ENCODE peak calls at places on chromosome 3, in four cellular contexts. G is GM12878, A is pancreas, L is aorta. P is an unnamed sample. For H3K27me3, the result is how much of the 10 kb centered on the place peaks cover.

GRCh38 chr3:28745904-28746617 is 397.4 kb upstream of the AZI2 start:
- ATAC-seq in G (no peak), A (no peak), L (no peak), P (no peak)

GRCh38 chr3:169948559-169949371 is 17.8 kb upstream of the SEC62 start:
- ATAC-seq in G (peak), A (peak), L (no peak), P (no peak)

GRCh38 chr3:61955483-61955882 is 394.1 kb downstream of the PTPRG start:
- ATAC-seq in G (no peak), A (peak), L (no peak), P (no peak)

GRCh38 chr3:59408047-59408624 is 358.3 kb upstream of the CFAP20DC start:
- ATAC-seq in G (peak), A (no peak), L (no peak), P (no peak)

GRCh38 chr3:141618938-141619337 is 119.2 kb upstream of the RNF7 start:
- ATAC-seq in G (no peak), A (no peak), L (no peak), P (no peak)

GRCh38 chr3:72995337-72995736 is 1.3 kb upstream of the PPP4R2 start:
- ATAC-seq in G (no peak), A (no peak), L (no peak), P (no peak)

GRCh38 chr3:159884661-159885402 is 103.8 kb upstream of the IL12A start:
- ATAC-seq in G (peak), A (peak), L (peak), P (no peak)

GRCh38 chr3:48926425-48927392 is 8.1 kb downstream of the ARIH2 start:
- ATAC-seq in G (peak), A (no peak), L (no peak), P (no peak)

GRCh38 chr3:197012021-197012883 is 17.4 kb downstream of the MELTF start:
- ATAC-seq in G (no peak), A (no peak), L (no peak), P (no peak)

GRCh38 chr3:189809583-189809982 is 178.4 kb downstream of the TP63 start:
- ATAC-seq in G (no peak), A (no peak), L (no peak), P (no peak)
- H3K27me3 ChIP-seq in G (under half), A (under half), L (under half), P (under half)

GRCh38 chr3:16877527-16877926 is 7.2 kb upstream of the PLCL2 start:
- ATAC-seq in G (no peak), A (no peak), L (no peak), P (no peak)

GRCh38 chr3:16873872-16874271 is 10.9 kb upstream of the PLCL2 start:
- ATAC-seq in G (no peak), A (no peak), L (no peak), P (no peak)

GRCh38 chr3:16871915-16872842 is 12.6 kb upstream of the PLCL2 start:
- ATAC-seq in G (no peak), A (no peak), L (no peak), P (no peak)

DNA sequence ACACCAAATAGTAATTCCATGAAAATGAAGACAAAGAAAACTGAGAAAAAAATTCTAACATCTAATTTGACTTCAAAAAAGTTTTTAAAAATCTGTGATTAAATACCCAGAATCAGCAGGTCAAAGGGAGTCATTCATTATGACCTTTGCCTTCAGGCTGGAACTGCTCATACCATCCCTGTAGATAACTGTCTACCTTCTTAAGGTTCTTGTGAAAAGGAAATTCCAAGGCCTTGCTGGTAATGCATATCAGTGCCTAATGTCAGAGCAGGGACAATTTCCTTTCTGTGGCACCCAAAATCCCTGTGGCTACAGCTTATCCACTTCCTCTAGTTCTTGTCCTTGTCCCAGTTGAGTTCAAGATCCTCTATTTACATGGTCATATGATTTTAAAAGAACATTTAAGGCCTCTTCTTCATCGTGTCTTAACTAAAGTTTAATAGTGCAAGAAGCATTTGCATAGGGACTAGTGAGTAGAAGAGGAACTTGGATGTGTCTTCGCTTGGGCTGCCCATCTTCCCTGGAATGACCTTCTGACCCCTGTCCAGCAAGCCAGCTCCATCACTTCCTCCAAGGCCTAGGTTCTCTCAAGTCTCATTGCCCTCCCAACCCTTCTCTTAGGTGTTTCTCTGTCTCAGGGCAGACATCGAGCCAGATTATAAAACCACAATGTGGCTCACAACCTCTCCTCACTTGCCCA is 8.7 kb upstream of the PLCL2 start:
- ATAC-seq in G (no peak), A (no peak), L (no peak), P (peak)
- H3K27me3 ChIP-seq in G (under half), A (under half), L (under half), P (under half)

DNA sequence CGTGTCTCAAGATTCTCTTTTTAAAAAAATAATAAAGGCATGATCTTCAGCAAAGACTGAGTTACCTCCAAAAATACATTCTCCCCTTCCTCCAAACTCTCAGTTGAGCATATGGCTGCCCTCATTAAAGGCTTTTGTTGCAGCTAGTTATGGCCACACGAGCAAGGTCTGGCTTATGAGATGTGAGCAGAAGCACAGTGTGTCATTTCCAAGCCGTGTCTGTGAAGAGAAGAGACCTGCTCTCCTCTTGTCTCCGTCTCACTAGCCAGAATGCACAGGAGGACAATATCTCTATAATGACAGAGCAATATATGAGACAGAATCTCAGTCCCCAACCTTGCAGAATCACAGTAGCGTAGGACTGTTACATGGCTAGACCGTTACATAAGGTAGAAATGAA is 152.3 kb downstream of the MAGI1 start:
- ATAC-seq in G (no peak), A (no peak), L (no peak), P (no peak)
- H3K27me3 ChIP-seq in G (under half), A (under half), L (under half), P (under half)

GRCh38 chr3:124518350-124518749 is 211.9 kb upstream of the UMPS start:
- ATAC-seq in G (no peak), A (no peak), L (no peak), P (no peak)

GRCh38 chr3:124520970-124521369 is 209.3 kb upstream of the UMPS start:
- ATAC-seq in G (no peak), A (peak), L (no peak), P (no peak)

GRCh38 chr3:124522226-124522625 is 208.0 kb upstream of the UMPS start:
- ATAC-seq in G (no peak), A (no peak), L (no peak), P (no peak)

GRCh38 chr3:124516333-124516732 is 213.9 kb upstream of the UMPS start:
- ATAC-seq in G (no peak), A (no peak), L (no peak), P (no peak)

DNA sequence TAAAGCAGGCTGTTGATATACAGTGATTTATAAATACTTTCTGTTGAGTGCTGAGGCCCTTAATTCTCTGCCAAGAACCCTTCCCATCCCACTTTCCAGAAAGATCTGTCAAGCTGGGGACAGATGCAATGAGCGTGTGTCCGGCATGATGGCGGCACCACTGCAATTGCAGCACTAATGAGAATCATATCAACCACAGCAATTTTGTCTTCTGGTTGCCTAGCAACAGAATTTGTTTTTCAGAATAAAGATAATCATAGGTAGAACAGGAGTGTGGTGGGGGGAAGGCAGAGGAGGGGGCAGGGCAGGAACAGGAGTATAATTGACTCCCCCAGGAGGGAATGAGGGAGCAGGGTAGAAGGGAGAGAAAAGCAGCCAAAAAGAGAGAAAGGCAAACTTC is 210.4 kb upstream of the UMPS start:
- ATAC-seq in G (no peak), A (no peak), L (no peak), P (no peak)
- H3K27me3 ChIP-seq in G (under half), A (under half), L (under half), P (under half)

GRCh38 chr3:186219211-186219638 is 110.3 kb upstream of the ETV5 start:
- ATAC-seq in G (no peak), A (no peak), L (no peak), P (peak)

GRCh38 chr3:186220365-186220764 is 111.5 kb upstream of the ETV5 start:
- ATAC-seq in G (no peak), A (peak), L (no peak), P (no peak)

GRCh38 chr3:186218423-186218822 is 109.5 kb upstream of the ETV5 start:
- ATAC-seq in G (no peak), A (no peak), L (no peak), P (no peak)

GRCh38 chr3:186216903-186217819 is 108.3 kb upstream of the ETV5 start:
- ATAC-seq in G (peak), A (no peak), L (no peak), P (no peak)

DNA sequence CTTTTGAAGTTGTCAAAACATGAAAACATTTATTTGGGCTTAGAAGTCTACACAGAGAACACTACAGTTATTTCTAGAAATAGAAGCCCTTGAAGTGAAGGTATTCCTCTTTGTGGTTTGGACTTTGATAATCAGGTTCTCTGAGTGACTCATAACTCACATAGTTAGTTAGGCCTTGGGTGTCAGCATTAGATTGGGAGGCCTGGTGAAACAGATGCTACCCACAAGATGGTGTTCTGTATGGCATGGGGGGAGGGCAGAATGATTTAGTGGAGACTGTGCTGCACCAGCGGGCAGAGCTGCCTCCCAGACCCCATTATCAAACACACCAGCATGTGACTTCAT is 108.9 kb upstream of the ETV5 start:
- ATAC-seq in G (peak), A (no peak), L (no peak), P (no peak)
- H3K27me3 ChIP-seq in G (under half), A (under half), L (under half), P (under half)

GRCh38 chr3:185758912-185759311 is 65.9 kb downstream of the IGF2BP2 start:
- ATAC-seq in G (no peak), A (peak), L (no peak), P (no peak)
- H3K27me3 ChIP-seq in G (under half), A (under half), L (under half), P (under half)

GRCh38 chr3:127454051-127454450 is 136.5 kb downstream of the TPRA1 start:
- ATAC-seq in G (no peak), A (no peak), L (no peak), P (no peak)
- H3K27me3 ChIP-seq in G (under half), A (under half), L (under half), P (half or more)

P was measured in gastroesophageal sphincter.